ENCODE peak calls at places on chromosomes 11 and 22, in six cellular contexts. G is H9, N is adrenal gland, O is gastrocnemius medialis, M is body of pancreas, S is left ventricle myocardium inferior. K is an unnamed sample. For H3K27me3, the result is how much of the 10 kb centered on the place peaks cover.

GRCh38 chr11:93986716-93987115 is 34.4 kb upstream of the HEPHL1 start:
- DNase-seq in O (no peak), G (no peak), M (peak), S (no peak), N (no peak), K (no peak)

GRCh38 chr11:118634435-118635236 is 27.2 kb downstream of the PHLDB1 start:
- DNase-seq in M (peak), N (peak), G (peak), S (peak), O (peak), K (no peak)

GRCh38 chr11:65911682-65912568 is 6.9 kb downstream of the C11orf68 start:
- DNase-seq in N (peak), M (peak), S (peak), G (peak), O (peak), K (no peak)

GRCh38 chr11:109329716-109330115 is 92.3 kb upstream of the C11orf87 start:
- DNase-seq in O (no peak), S (no peak), G (no peak), N (no peak), M (no peak), K (no peak)

GRCh38 chr11:75450826-75451783 is 18.1 kb upstream of the KLHL35 start:
- DNase-seq in N (no peak), O (no peak), M (no peak), S (no peak), G (peak), K (peak)

GRCh38 chr11:119751281-119752060 is 22.5 kb upstream of the NECTIN1 start:
- DNase-seq in M (no peak), N (no peak), G (no peak), S (no peak), O (no peak), K (no peak)

GRCh38 chr11:46521947-46522681 is 71.7 kb downstream of the AMBRA1 start:
- DNase-seq in O (no peak), M (no peak), G (no peak), N (no peak), S (no peak), K (no peak)

GRCh38 chr11:120883404-120884135 is 140.3 kb upstream of the TBCEL start:
- DNase-seq in M (no peak), O (no peak), G (peak), N (peak), S (peak), K (no peak)

GRCh38 chr11:1778141-1778911 is 14.6 kb upstream of the CTSD start:
- DNase-seq in N (no peak), O (no peak), G (no peak), S (no peak), M (no peak), K (no peak)

GRCh38 chr22:35313311-35314121 is 13.8 kb downstream of the TOM1 start:
- DNase-seq in S (peak), N (peak), M (peak), O (peak), G (no peak), K (no peak)

GRCh38 chr11:123268118-123268517 is 73.1 kb upstream of the CLMP start:
- DNase-seq in S (no peak), M (no peak), N (no peak), G (no peak), O (no peak), K (no peak)

GRCh38 chr11:13249177-13249576 is 28.4 kb upstream of the BMAL1 start:
- DNase-seq in M (no peak), G (no peak), N (no peak), S (no peak), O (no peak), K (no peak)

GRCh38 chr11:101128571-101129202 is 926 bp downstream of the PGR start:
- DNase-seq in N (peak), S (no peak), O (no peak), M (no peak), G (peak), K (no peak)

GRCh38 chr11:66706989-66707388 is 22.0 kb downstream of the SPTBN2 start:
- DNase-seq in G (no peak), O (no peak), N (no peak), M (no peak), S (no peak), K (no peak)

GRCh38 chr11:57203359-57203758 is 21.6 kb downstream of the LRRC55 start:
- DNase-seq in S (peak), O (peak), N (peak), M (peak), G (no peak), K (no peak)
- TF ChIP-seq CTCF in S (no peak), O (no peak), N (no peak), M (no peak), G (no peak), K (no peak)

GRCh38 chr11:73461335-73461840 is 85.2 kb downstream of the RELT start:
- DNase-seq in S (no peak), N (no peak), O (no peak), M (no peak), G (no peak), K (no peak)

GRCh38 chr11:73464347-73464746 is 88.1 kb downstream of the RELT start:
- DNase-seq in O (no peak), G (no peak), M (no peak), S (no peak), N (no peak), K (no peak)

GRCh38 chr11:73461844-73462435 is 85.7 kb downstream of the RELT start:
- DNase-seq in N (no peak), M (no peak), O (no peak), G (no peak), S (no peak), K (no peak)

GRCh38 chr11:73465019-73465675 is 88.9 kb downstream of the RELT start:
- DNase-seq in M (no peak), N (no peak), S (no peak), O (no peak), G (no peak), K (no peak)

GRCh38 chr11:73463359-73463758 is 87.2 kb downstream of the RELT start:
- DNase-seq in N (no peak), G (no peak), M (no peak), O (no peak), S (no peak), K (no peak)
- H3K27ac ChIP-seq in N (no peak), G (no peak), M (no peak), O (no peak), S (peak), K (no peak)

DNA sequence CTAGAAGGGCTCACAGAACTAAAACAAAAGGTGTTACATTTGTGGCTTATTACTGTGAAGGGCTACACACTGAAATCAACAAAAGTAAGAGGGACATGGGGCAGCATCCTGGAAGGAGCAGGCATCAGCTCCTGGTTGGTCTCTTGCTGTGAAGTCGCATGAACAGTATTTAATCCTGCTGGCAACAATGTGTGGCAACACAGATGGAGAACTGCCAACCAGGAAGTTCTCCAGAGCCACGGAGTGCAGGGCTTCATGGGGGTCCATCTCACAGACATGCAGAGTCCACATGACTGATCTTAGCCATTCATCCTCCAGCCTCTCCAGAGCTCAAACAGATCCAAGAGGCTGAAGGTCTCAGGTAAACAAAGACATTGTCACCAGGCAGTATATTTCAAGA is 32.8 kb upstream of the FGF3 start:
- DNase-seq in O (no peak), N (no peak), S (no peak), M (no peak), G (no peak), K (no peak)
- H3K27me3 ChIP-seq in O (under half), N (under half), S (half or more), M (under half), G (under half), K (under half)

DNA sequence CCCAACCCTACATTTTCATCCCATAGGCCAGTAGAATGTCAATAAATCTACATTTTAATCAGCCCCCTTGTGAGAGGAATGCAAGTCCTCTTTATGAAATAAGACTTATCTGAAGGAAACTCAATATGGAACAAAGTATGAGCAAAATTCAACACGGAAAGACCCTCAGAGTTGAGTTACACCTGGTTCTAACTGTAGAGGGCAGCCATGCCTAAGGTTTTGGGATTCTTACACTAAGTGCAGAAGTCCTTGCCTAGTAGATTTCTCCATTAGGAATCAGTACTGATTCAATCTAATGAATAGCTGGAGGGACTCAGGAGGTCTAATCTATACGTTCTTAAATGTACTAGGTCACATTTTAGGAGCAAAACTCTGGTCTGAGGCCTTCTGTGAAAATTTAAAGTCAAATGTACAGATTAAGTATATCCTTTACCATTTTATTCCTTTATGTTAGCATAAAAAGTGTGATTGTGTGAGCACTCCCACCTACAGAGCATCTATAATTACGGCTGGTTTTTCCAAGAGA is 904.5 kb downstream of the DLG2 start:
- DNase-seq in N (no peak), M (no peak), G (peak), S (no peak), O (no peak), K (no peak)
- TF ChIP-seq CTCF in N (no peak), M (no peak), G (peak), S (peak), O (no peak), K (no peak)

DNA sequence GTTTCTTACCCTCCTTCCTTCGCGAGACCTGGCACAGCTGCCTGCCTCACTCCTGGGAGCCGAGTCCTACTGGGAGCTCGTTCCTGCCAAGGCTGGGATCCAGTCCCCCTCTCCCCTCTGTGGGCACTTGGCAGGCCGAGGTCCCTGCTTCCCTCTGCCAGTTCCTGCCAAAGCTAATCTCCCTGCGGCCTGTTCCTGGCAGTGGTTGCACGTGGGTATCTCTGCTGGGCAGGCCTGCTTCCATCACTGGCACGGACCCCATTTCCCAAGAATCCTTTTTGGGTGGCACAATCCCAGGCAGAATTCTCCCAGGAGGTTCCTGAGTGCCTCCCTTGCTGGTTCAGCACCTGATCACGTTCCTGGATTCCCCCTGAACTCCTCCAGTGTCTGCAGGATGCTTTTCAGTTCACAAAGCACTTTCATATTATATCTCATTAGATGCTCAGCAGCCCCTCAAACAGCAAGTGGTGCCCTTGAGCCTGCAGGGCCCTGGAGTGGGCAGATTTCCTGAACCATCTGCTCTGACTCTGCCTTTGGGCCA is 96.5 kb downstream of the RRM1 start:
- DNase-seq in M (no peak), N (no peak), O (no peak), G (no peak), S (peak), K (no peak)
- H3K27ac ChIP-seq in M (no peak), N (no peak), O (peak), G (no peak), S (peak), K (no peak)

GRCh38 chr22:49614966-49615965 is 212.4 kb downstream of the BRD1 start:
- DNase-seq in G (no peak), M (peak), N (no peak), O (no peak), S (peak), K (no peak)
- H3K27me3 ChIP-seq in G (under half), M (under half), N (under half), O (under half), S (under half), K (under half)

GRCh38 chr11:8338138-8338537 is 74.5 kb upstream of the LMO1 start:
- DNase-seq in S (peak), G (peak), O (no peak), M (peak), N (peak), K (no peak)
- TF ChIP-seq CTCF in S (peak), G (peak), O (no peak), M (peak), N (peak), K (no peak)

DNA sequence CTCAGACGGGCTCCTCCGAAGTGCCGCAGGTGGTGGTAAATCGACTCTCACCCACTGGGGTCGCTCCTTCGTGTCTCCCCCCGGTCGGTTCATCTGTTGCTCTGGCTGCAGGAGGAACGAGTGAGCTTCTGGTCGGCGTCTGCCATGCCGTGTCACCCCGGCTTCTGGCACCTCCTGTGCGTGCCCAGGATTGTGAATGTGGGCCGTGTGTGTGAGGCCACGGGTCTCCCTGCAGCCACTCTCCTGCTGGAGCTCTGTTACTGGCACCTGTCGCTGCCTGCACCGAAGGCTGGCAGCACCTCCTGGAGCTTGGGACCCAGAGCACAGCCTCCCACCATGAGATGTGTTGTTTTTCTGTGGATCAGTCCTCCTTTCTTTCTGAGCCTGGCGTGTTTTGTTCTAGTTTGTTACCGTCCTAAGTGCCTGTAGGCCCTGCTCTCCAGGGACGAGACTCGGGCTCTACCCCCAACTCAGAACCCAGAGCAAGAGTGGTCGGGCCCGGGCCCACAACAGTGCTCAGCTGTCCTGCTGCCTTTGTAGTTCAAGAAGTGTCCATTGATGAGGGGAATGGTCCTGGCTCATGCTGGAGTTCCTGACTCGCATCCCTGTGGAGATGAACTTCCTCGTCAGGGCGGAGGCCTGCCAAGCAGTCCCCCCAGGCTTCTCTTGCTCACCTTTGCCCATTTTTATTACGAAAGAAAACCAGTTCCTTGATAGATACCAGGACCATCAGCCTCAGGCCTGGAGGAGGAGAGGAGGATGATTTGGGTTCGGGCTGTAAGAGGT is 66.6 kb downstream of the MED15 start:
- DNase-seq in O (no peak), M (peak), G (no peak), N (no peak), S (peak), K (no peak)
- H3K27ac ChIP-seq in O (no peak), M (no peak), G (no peak), N (peak), S (no peak), K (no peak)

DNA sequence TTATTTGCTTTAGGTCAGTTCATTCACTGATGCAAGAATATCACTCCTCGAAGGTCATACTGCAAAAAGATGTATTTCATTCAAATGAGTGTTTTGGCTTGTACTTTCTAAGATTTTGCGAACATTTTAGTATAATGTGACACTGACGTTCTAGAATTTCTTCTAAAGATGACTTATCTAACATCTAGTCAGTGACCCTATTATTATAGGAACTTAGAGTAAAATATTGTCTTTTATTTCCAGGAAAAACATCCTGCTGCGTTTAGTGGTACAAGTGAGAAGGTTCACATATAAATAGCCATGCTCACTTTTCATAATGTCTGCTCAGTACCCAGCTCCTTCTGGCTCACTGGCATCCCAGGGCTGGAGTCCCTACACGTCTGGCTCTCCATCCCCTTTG is at the start of gene OR52M1:
- DNase-seq in G (no peak), M (no peak), N (no peak), S (no peak), O (no peak), K (no peak)
- H3K27me3 ChIP-seq in G (under half), M (under half), N (under half), S (under half), O (under half), K (under half)

K was measured in CD4-positive, alpha-beta T cell.